ENCODE peak calls at places on chromosomes 6 and 20, in nine cellular contexts. C is cardiac muscle cell; J is stimulated activated naive CD4-positive, alpha-beta T cell; E is NCI-H1092; H is kidney glomerular epithelial cell; U is NCI-H345; K is AG09319; G is GM12891; F is HFFc6. N is an unnamed sample.

GRCh38 chr6:113402541-113402940 is 454.6 kb upstream of the MARCKS start:
- DNase-seq in C (peak; percentile 8), J (no peak), E (no peak), H (no peak), U (peak; percentile 28), K (no peak), G (no peak), F (no peak), N (no peak)

GRCh38 chr6:73024598-73024997 is 200.7 kb downstream of the KHDC1L start:
- DNase-seq in C (no peak), J (no peak), E (no peak), H (no peak), U (no peak), K (no peak), G (no peak), F (peak; percentile 74), N (no peak)

GRCh38 chr20:20002101-20002998 is 14.8 kb upstream of the NAA20 start:
- DNase-seq in C (no peak), J (no peak), E (no peak), H (no peak), U (no peak), K (no peak), G (no peak), F (no peak), N (no peak)

GRCh38 chr6:107864235-107864970 is 40.3 kb upstream of the SCML4 start:
- DNase-seq in C (no peak), J (no peak), E (no peak), H (no peak), U (no peak), K (no peak), G (no peak), F (no peak), N (no peak)

GRCh38 chr6:31225735-31226134 is 46.2 kb downstream of the HLA-C start:
- DNase-seq in C (no peak), J (no peak), E (no peak), H (no peak), U (no peak), K (no peak), G (no peak), F (no peak), N (no peak)

GRCh38 chr6:155171109-155171746 is 92.6 kb upstream of the CLDN20 start:
- DNase-seq in C (no peak), J (peak; percentile 7), E (no peak), H (peak; percentile 70), U (peak; percentile 14), K (peak; percentile 53), G (peak; percentile 34), F (peak; percentile 97), N (no peak)

GRCh38 chr6:37940074-37940847 is 120.7 kb downstream of the ZFAND3 start:
- DNase-seq in C (peak; percentile 52), J (no peak), E (no peak), H (no peak), U (no peak), K (no peak), G (no peak), F (no peak), N (no peak)

GRCh38 chr6:64732888-64733287 is 974.1 kb downstream of the EYS start:
- DNase-seq in C (no peak), J (no peak), E (no peak), H (peak; percentile 43), U (no peak), K (no peak), G (no peak), F (no peak), N (no peak)

GRCh38 chr20:4435210-4435609 is 286.5 kb upstream of the PRND start:
- DNase-seq in C (no peak), J (no peak), E (no peak), H (no peak), U (no peak), K (peak; percentile 73), G (no peak), F (peak; percentile 67), N (no peak)

GRCh38 chr6:7243188-7243942 is 69.6 kb downstream of the SSR1 start:
- DNase-seq in C (peak; percentile 77), J (peak; percentile 10), E (peak; percentile 21), H (peak; percentile 72), U (peak; percentile 11), K (no peak), G (peak; percentile 53), F (peak; percentile 54), N (peak; percentile 56)

GRCh38 chr6:146896062-146896813 is 297.5 kb downstream of the ADGB start:
- DNase-seq in C (no peak), J (no peak), E (no peak), H (no peak), U (no peak), K (no peak), G (no peak), F (no peak), N (no peak)

GRCh38 chr6:68502946-68503345 is 132.1 kb upstream of the ADGRB3 start:
- DNase-seq in C (no peak), J (no peak), E (no peak), H (no peak), U (no peak), K (no peak), G (no peak), F (no peak), N (no peak)

GRCh38 chr20:46393967-46394366 is 12.4 kb downstream of the ELMO2 start:
- DNase-seq in C (no peak), J (no peak), E (no peak), H (no peak), U (no peak), K (no peak), G (no peak), F (no peak), N (no peak)

GRCh38 chr6:93341900-93342613 is 77.3 kb downstream of the EPHA7 start:
- DNase-seq in C (no peak), J (no peak), E (no peak), H (no peak), U (no peak), K (no peak), G (no peak), F (no peak), N (peak; percentile 48)

GRCh38 chr6:68197356-68197755 is 437.7 kb upstream of the ADGRB3 start:
- DNase-seq in C (no peak), J (no peak), E (no peak), H (no peak), U (no peak), K (no peak), G (no peak), F (no peak), N (no peak)

GRCh38 chr20:38435555-38435939 is 419 bp upstream of the SNHG17 start:
- DNase-seq in C (no peak), J (no peak), E (no peak), H (peak; percentile 49), U (no peak), K (no peak), G (no peak), F (peak; percentile 57), N (no peak)

GRCh38 chr6:37038297-37039198 is 33.1 kb downstream of the FGD2 start:
- DNase-seq in C (no peak), J (no peak), E (peak; percentile 38), H (no peak), U (no peak), K (no peak), G (no peak), F (no peak), N (no peak)

GRCh38 chr6:36224918-36225461 is 28.4 kb downstream of the BRPF3 start:
- DNase-seq in C (no peak), J (no peak), E (no peak), H (no peak), U (no peak), K (no peak), G (no peak), F (no peak), N (no peak)

GRCh38 chr20:15039088-15039762 is 701.8 kb upstream of the FLRT3 start:
- DNase-seq in C (no peak), J (no peak), E (no peak), H (peak; percentile 54), U (no peak), K (no peak), G (no peak), F (no peak), N (no peak)

GRCh38 chr6:124356811-124357210 is 553.1 kb downstream of the NKAIN2 start:
- DNase-seq in C (no peak), J (no peak), E (no peak), H (no peak), U (no peak), K (no peak), G (no peak), F (no peak), N (no peak)

GRCh38 chr6:140051521-140052455 is 677.3 kb upstream of the CITED2 start:
- DNase-seq in C (no peak), J (no peak), E (no peak), H (peak; percentile 82), U (no peak), K (no peak), G (no peak), F (peak; percentile 99), N (no peak)

N was measured in COR-L47.